ENCODE peak calls at places on chromosome 16, in four cellular contexts. C is COR-L47, V is NT2/D1, L is T-helper 1 cell. D is an unnamed sample.

GRCh38 chr16:785563-786535 is 2.3 kb downstream of the RPUSD1 start:
- DNase-seq in C (peak; percentile 29), V (peak; percentile 61), L (peak; percentile 72), D (no peak)

GRCh38 chr16:86740817-86741799 is 162.8 kb downstream of the FOXL1 start:
- DNase-seq in C (no peak), V (no peak), L (no peak), D (no peak)

GRCh38 chr16:52376677-52377300 is 170.2 kb downstream of the TOX3 start:
- DNase-seq in C (no peak), V (no peak), L (no peak), D (no peak)

GRCh38 chr16:17318200-17318599 is 152.6 kb downstream of the XYLT1 start:
- DNase-seq in C (no peak), V (peak; percentile 89), L (no peak), D (no peak)

GRCh38 chr16:85522842-85523601 is 90.1 kb upstream of the GSE1 start:
- DNase-seq in C (no peak), V (no peak), L (no peak), D (no peak)

GRCh38 chr16:1152123-1152638 is 725 bp upstream of the CACNA1H start:
- DNase-seq in C (no peak), V (no peak), L (peak; percentile 37), D (no peak)

GRCh38 chr16:62190426-62190825 is 154.2 kb upstream of the CDH8 start:
- DNase-seq in C (no peak), V (peak; percentile 28), L (no peak), D (no peak)

GRCh38 chr16:80526418-80527061 is 14.3 kb upstream of the DYNLRB2 start:
- DNase-seq in C (peak; percentile 4), V (peak; percentile 56), L (peak; percentile 52), D (no peak)

GRCh38 chr16:28063047-28063521 is 430 bp downstream of the GSG1L start:
- DNase-seq in C (no peak), V (no peak), L (no peak), D (no peak)

D was measured in NCI-H774.